ENCODE peak calls at places on chromosomes 4 and X, in seven cellular contexts. O is HepG2, Y is PC-3, T is mammary epithelial cell, S is HCT116, C is MM.1S, I is astrocyte. Z is an unnamed sample. For H3K4me1, the result is how much of the 10 kb centered on the place peaks cover.

GRCh38 chr4:176492648-176493302 is 173.0 kb downstream of the SPCS3 start:
- DNase-seq in O (no peak), Y (peak), T (peak), S (no peak), C (peak), I (peak), Z (peak)

GRCh38 chr4:100907465-100908454 is 389.9 kb upstream of the EMCN start:
- DNase-seq in O (peak), Y (peak), T (peak), S (no peak), C (no peak), I (peak), Z (peak)

GRCh38 chr4:160848901-160849735 is 1314.7 kb downstream of the FSTL5 start:
- DNase-seq in O (no peak), Y (peak), T (no peak), S (no peak), C (no peak), I (peak), Z (peak)

GRCh38 chr4:186723207-186724047 is at the start of gene FAT1:
- DNase-seq in O (peak), Y (peak), T (peak), S (no peak), C (peak), I (peak), Z (peak)

GRCh38 chr4:71270901-71271300 is 67.9 kb upstream of the SLC4A4 start:
- DNase-seq in O (peak), Y (peak), T (no peak), S (peak), C (no peak), I (no peak), Z (peak)

GRCh38 chr4:125591290-125591689 is 276.5 kb downstream of the FAT4 start:
- DNase-seq in O (no peak), Y (no peak), T (no peak), S (no peak), C (no peak), I (no peak), Z (no peak)

GRCh38 chr4:140326395-140326993 is 47.0 kb upstream of the SCOC start:
- DNase-seq in O (peak), Y (peak), T (peak), S (peak), C (peak), I (peak), Z (peak)

GRCh38 chr4:15779336-15779735 is 1.2 kb downstream of the CD38 start:
- DNase-seq in O (peak), Y (peak), T (peak), S (no peak), C (no peak), I (peak), Z (peak)

GRCh38 chr4:170849969-170850368 is 760.2 kb upstream of the AADAT start:
- DNase-seq in O (no peak), Y (no peak), T (no peak), S (no peak), C (peak), I (no peak), Z (no peak)

GRCh38 chrX:149074429-149074828 is 430.7 kb downstream of the IDS start:
- DNase-seq in O (no peak), Y (no peak), T (no peak), S (no peak), C (peak), I (no peak), Z (peak)

GRCh38 chrX:75297508-75297907 is 23.6 kb downstream of the UPRT start:
- DNase-seq in O (no peak), Y (no peak), T (no peak), S (no peak), C (no peak), I (no peak), Z (no peak)

GRCh38 chr4:118076958-118077766 is 42.9 kb downstream of the NDST3 start:
- DNase-seq in O (peak), Y (peak), T (peak), S (peak), C (peak), I (peak), Z (peak)

GRCh38 chrX:104668550-104668949 is 102.6 kb downstream of the IL1RAPL2 start:
- DNase-seq in O (no peak), Y (peak), T (peak), S (no peak), C (no peak), I (peak), Z (peak)

GRCh38 chrX:40773809-40774208 is 38.5 kb upstream of the MED14 start:
- DNase-seq in O (no peak), Y (peak), T (peak), S (peak), C (no peak), I (peak), Z (peak)
- H3K9ac ChIP-seq in O (no peak), Y (peak), T (no peak), S (peak), C (no peak), I (peak), Z (no peak)

DNA sequence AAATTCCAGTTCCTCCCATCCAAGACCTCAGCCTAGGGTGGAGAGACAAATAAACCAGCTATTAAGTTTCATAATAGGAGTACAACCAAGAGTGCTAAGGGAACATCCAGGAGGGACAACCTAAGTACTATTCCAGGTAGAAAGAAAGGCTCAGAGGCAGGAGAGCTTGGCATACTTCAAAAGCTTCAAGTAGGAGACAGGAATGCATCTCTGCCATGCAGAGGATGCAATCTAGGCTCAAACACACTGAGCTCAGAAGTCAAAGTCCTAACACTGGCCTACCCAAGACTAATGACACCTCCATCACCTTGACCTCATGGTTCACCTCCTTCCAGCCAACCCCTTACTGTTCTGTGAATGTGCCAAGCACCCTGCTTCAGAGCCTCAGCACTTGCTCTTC is 8.1 kb downstream of the WDFY3 start:
- DNase-seq in O (no peak), Y (no peak), T (no peak), S (no peak), C (no peak), I (no peak), Z (no peak)
- H3K4me1 ChIP-seq in O (under half), Y (under half), T (under half), S (under half), C (under half), I (under half), Z (under half)

GRCh38 chr4:785332-786073 is 40.4 kb downstream of the CPLX1 start:
- DNase-seq in O (no peak), Y (no peak), T (no peak), S (no peak), C (no peak), I (no peak), Z (no peak)

GRCh38 chr4:784401-785331 is 41.3 kb downstream of the CPLX1 start:
- DNase-seq in O (no peak), Y (no peak), T (no peak), S (no peak), C (no peak), I (no peak), Z (no peak)

GRCh38 chr4:786861-787300 is 39.0 kb downstream of the CPLX1 start:
- DNase-seq in O (no peak), Y (no peak), T (no peak), S (no peak), C (no peak), I (no peak), Z (no peak)

GRCh38 chr4:787561-787981 is 38.4 kb downstream of the CPLX1 start:
- DNase-seq in O (no peak), Y (no peak), T (no peak), S (no peak), C (no peak), I (no peak), Z (no peak)

GRCh38 chr4:786074-786741 is 39.7 kb downstream of the CPLX1 start:
- DNase-seq in O (no peak), Y (no peak), T (no peak), S (no peak), C (no peak), I (no peak), Z (no peak)
- TF ChIP-seq EZH2 in O (no peak), Y (no peak), T (no peak), S (no peak), C (no peak), I (peak), Z (no peak)

GRCh38 chrX:109475174-109475891 is 6.6 kb downstream of the GUCY2F start:
- DNase-seq in O (peak), Y (peak), T (peak), S (peak), C (no peak), I (peak), Z (peak)

GRCh38 chrX:109472939-109473713 is 8.8 kb downstream of the GUCY2F start:
- DNase-seq in O (peak), Y (peak), T (peak), S (peak), C (peak), I (peak), Z (peak)
- H3K9ac ChIP-seq in O (no peak), Y (no peak), T (no peak), S (no peak), C (no peak), I (peak), Z (no peak)

DNA sequence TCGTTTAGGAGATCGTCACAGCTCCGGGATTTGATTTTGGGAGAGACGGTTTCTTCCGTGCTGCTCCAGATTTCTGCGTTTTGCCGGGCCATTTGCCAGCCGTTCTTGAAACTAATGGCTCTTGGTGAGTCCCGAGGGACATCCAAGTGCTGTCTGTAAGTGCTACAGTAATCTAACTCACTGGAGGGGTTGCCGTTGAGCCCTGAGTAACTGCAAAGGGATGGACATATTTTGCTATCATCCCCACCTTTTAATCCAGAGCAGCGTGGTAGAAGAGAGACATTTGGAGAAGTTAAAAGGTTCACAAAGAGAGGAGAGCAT is 88.9 kb upstream of the PDLIM3 start:
- DNase-seq in O (no peak), Y (no peak), T (no peak), S (no peak), C (no peak), I (no peak), Z (no peak)
- H3K4me1 ChIP-seq in O (under half), Y (under half), T (under half), S (under half), C (under half), I (under half), Z (under half)

GRCh38 chr4:38266616-38267015 is 306.4 kb downstream of the PTTG2 start:
- DNase-seq in O (peak), Y (peak), T (peak), S (peak), C (no peak), I (peak), Z (peak)

GRCh38 chr4:38273369-38273768 is 313.2 kb downstream of the PTTG2 start:
- DNase-seq in O (no peak), Y (no peak), T (no peak), S (no peak), C (no peak), I (no peak), Z (no peak)

GRCh38 chr4:38268108-38268507 is 307.9 kb downstream of the PTTG2 start:
- DNase-seq in O (no peak), Y (no peak), T (no peak), S (no peak), C (no peak), I (no peak), Z (no peak)

DNA sequence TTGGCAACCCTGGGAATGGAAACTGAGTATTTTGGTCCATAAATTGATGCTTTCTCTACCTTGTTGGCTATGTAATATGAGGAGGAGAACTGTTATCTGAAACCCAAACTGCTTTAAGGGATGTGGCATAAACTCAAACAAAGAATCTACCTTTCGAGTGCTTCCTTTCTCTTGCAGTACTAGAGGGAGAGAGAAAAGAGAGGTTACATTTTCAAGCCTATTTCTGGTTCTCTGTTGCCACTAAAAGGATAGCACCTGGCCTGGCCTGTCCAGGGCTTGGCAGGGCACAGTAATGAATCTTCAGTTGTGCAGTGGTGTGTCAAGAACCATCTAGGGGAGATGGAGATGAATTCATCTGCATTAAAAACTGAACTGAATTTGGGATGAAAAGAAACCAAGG is 308.6 kb downstream of the PTTG2 start:
- DNase-seq in O (no peak), Y (no peak), T (no peak), S (no peak), C (peak), I (no peak), Z (no peak)
- TF ChIP-seq EZH2 in O (no peak), Y (no peak), T (no peak), S (no peak), C (no peak), I (no peak), Z (no peak)

GRCh38 chr4:2868840-2869487 is 25.3 kb downstream of the ADD1 start:
- DNase-seq in O (no peak), Y (no peak), T (no peak), S (no peak), C (no peak), I (no peak), Z (no peak)
- H3K9ac ChIP-seq in O (no peak), Y (no peak), T (no peak), S (no peak), C (no peak), I (peak), Z (no peak)

GRCh38 chrX:70479970-70480659 is 35.5 kb downstream of the DLG3 start:
- DNase-seq in O (no peak), Y (peak), T (no peak), S (no peak), C (no peak), I (no peak), Z (peak)

GRCh38 chrX:70479197-70479969 is 34.7 kb downstream of the DLG3 start:
- DNase-seq in O (peak), Y (peak), T (peak), S (no peak), C (no peak), I (peak), Z (peak)

GRCh38 chrX:70476934-70477733 is 32.5 kb downstream of the DLG3 start:
- DNase-seq in O (no peak), Y (peak), T (peak), S (peak), C (no peak), I (peak), Z (peak)

GRCh38 chrX:70477734-70478075 is 33.1 kb downstream of the DLG3 start:
- DNase-seq in O (peak), Y (no peak), T (no peak), S (no peak), C (no peak), I (no peak), Z (no peak)

GRCh38 chrX:70478521-70478920 is 33.9 kb downstream of the DLG3 start:
- DNase-seq in O (no peak), Y (no peak), T (no peak), S (no peak), C (no peak), I (no peak), Z (peak)
- H3K4me1 ChIP-seq in O (under half), Y (half or more), T (under half), S (half or more), C (under half), I (under half), Z (under half)

Z was measured in fibroblast of lung.